ENCODE peak calls at places on chromosomes 3 and 15, in six cellular contexts. J is neural crest cell; U is bronchial epithelial cell; N is occipital lobe; Y is HT-29; O is stimulated activated CD4-positive, alpha-beta T cell treated with anti-CD3 and anti-CD28 coated beads, Interleukin-1b, Interleukin-23, amount 100 ng/mL, for 4 hours. L is an unnamed sample.

GRCh38 chr15:42152921-42153680 is 3.3 kb downstream of the PLA2G4F start:
- DNase-seq in J (no peak), U (no peak), N (no peak), Y (no peak), O (no peak), L (peak)

GRCh38 chr3:16186081-16186480 is 11.6 kb downstream of the GALNT15 start:
- DNase-seq in J (no peak), U (no peak), N (no peak), Y (no peak), O (no peak), L (no peak)

GRCh38 chr3:14915636-14916222 is 31.7 kb upstream of the NR2C2 start:
- DNase-seq in J (no peak), U (peak), N (no peak), Y (no peak), O (no peak), L (no peak)

GRCh38 chr15:57751177-57751800 is 44.8 kb downstream of the POLR2M start:
- DNase-seq in J (no peak), U (peak), N (no peak), Y (peak), O (no peak), L (no peak)

GRCh38 chr15:67685008-67685599 is 140.2 kb upstream of the SKOR1 start:
- DNase-seq in J (no peak), U (peak), N (no peak), Y (peak), O (no peak), L (no peak)

GRCh38 chr3:156646958-156647357 is 27.4 kb upstream of the TIPARP start:
- DNase-seq in J (no peak), U (no peak), N (no peak), Y (no peak), O (no peak), L (no peak)

GRCh38 chr15:101242160-101242998 is 9.5 kb downstream of the CHSY1 start:
- DNase-seq in J (no peak), U (peak), N (no peak), Y (no peak), O (no peak), L (no peak)

GRCh38 chr15:62989366-62990055 is 53.0 kb upstream of the TPM1 start:
- DNase-seq in J (no peak), U (no peak), N (no peak), Y (no peak), O (no peak), L (no peak)

GRCh38 chr15:56390739-56391267 is 25.6 kb downstream of the TEX9 start:
- DNase-seq in J (no peak), U (no peak), N (no peak), Y (no peak), O (no peak), L (no peak)

GRCh38 chr3:105108823-105109222 is 257.9 kb upstream of the ALCAM start:
- DNase-seq in J (no peak), U (peak), N (no peak), Y (no peak), O (no peak), L (no peak)